ENCODE peak calls at places on chromosomes 5 and 9, in seven cellular contexts. One of them, this sample, is unnamed.

GRCh38 chr9:15846611-15847010 is 293.8 kb downstream of the CCDC171 start:
- DNase-seq in iris pigment epithelial cell: no peak
- DNase-seq in mucosa of descending colon: no peak
- DNase-seq in brain microvascular endothelial cell: no peak
- DNase-seq in ELF-1: no peak
- DNase-seq in GM04504: no peak
- DNase-seq in fibroblast of pulmonary artery: no peak
- DNase-seq in this sample: no peak

GRCh38 chr9:19699757-19700156 is 89.1 kb downstream of the SLC24A2 start:
- DNase-seq in brain microvascular endothelial cell: no peak
- DNase-seq in GM04504: no peak
- DNase-seq in fibroblast of pulmonary artery: no peak
- DNase-seq in mucosa of descending colon: no peak
- DNase-seq in ELF-1: peak
- DNase-seq in iris pigment epithelial cell: no peak
- DNase-seq in this sample: no peak

GRCh38 chr9:92738661-92739081 is 26.0 kb downstream of the BICD2 start:
- DNase-seq in fibroblast of pulmonary artery: no peak
- DNase-seq in brain microvascular endothelial cell: no peak
- DNase-seq in mucosa of descending colon: no peak
- DNase-seq in iris pigment epithelial cell: no peak
- DNase-seq in GM04504: no peak
- DNase-seq in ELF-1: peak
- DNase-seq in this sample: no peak

GRCh38 chr9:92980085-92980745 is 32.9 kb downstream of the FGD3 start:
- DNase-seq in iris pigment epithelial cell: no peak
- DNase-seq in GM04504: no peak
- DNase-seq in mucosa of descending colon: no peak
- DNase-seq in ELF-1: no peak
- DNase-seq in fibroblast of pulmonary artery: no peak
- DNase-seq in brain microvascular endothelial cell: no peak
- DNase-seq in this sample: no peak

GRCh38 chr9:127485995-127486394 is 34.7 kb downstream of the LRSAM1 start:
- DNase-seq in ELF-1: no peak
- DNase-seq in iris pigment epithelial cell: no peak
- DNase-seq in fibroblast of pulmonary artery: no peak
- DNase-seq in mucosa of descending colon: no peak
- DNase-seq in brain microvascular endothelial cell: no peak
- DNase-seq in GM04504: no peak
- DNase-seq in this sample: no peak

GRCh38 chr5:124902097-124902821 is 155.8 kb upstream of the ZNF608 start:
- DNase-seq in GM04504: no peak
- DNase-seq in fibroblast of pulmonary artery: peak
- DNase-seq in ELF-1: peak
- DNase-seq in mucosa of descending colon: no peak
- DNase-seq in iris pigment epithelial cell: peak
- DNase-seq in brain microvascular endothelial cell: peak
- DNase-seq in this sample: no peak

GRCh38 chr5:118440496-118440895 is 547.9 kb downstream of the DTWD2 start:
- DNase-seq in brain microvascular endothelial cell: no peak
- DNase-seq in iris pigment epithelial cell: no peak
- DNase-seq in mucosa of descending colon: no peak
- DNase-seq in fibroblast of pulmonary artery: no peak
- DNase-seq in ELF-1: no peak
- DNase-seq in GM04504: no peak
- DNase-seq in this sample: no peak

GRCh38 chr5:31640024-31640423 is 1.1 kb downstream of the PDZD2 start:
- DNase-seq in ELF-1: peak
- DNase-seq in fibroblast of pulmonary artery: no peak
- DNase-seq in GM04504: no peak
- DNase-seq in mucosa of descending colon: no peak
- DNase-seq in brain microvascular endothelial cell: no peak
- DNase-seq in iris pigment epithelial cell: no peak
- DNase-seq in this sample: no peak

GRCh38 chr5:2724031-2724581 is 27.4 kb downstream of the IRX2 start:
- DNase-seq in ELF-1: no peak
- DNase-seq in mucosa of descending colon: no peak
- DNase-seq in iris pigment epithelial cell: no peak
- DNase-seq in GM04504: no peak
- DNase-seq in fibroblast of pulmonary artery: no peak
- DNase-seq in brain microvascular endothelial cell: no peak
- DNase-seq in this sample: no peak

GRCh38 chr9:70044450-70045307 is 1.0 kb downstream of the MAMDC2 start:
- DNase-seq in ELF-1: peak
- DNase-seq in iris pigment epithelial cell: peak
- DNase-seq in brain microvascular endothelial cell: peak
- DNase-seq in mucosa of descending colon: peak
- DNase-seq in fibroblast of pulmonary artery: peak
- DNase-seq in GM04504: no peak
- DNase-seq in this sample: no peak

GRCh38 chr9:73573235-73573634 is 421.6 kb downstream of the ANXA1 start:
- DNase-seq in iris pigment epithelial cell: no peak
- DNase-seq in ELF-1: no peak
- DNase-seq in brain microvascular endothelial cell: no peak
- DNase-seq in fibroblast of pulmonary artery: no peak
- DNase-seq in mucosa of descending colon: no peak
- DNase-seq in GM04504: no peak
- DNase-seq in this sample: no peak

GRCh38 chr5:58199087-58199486 is 260.8 kb downstream of the PLK2 start:
- DNase-seq in GM04504: no peak
- DNase-seq in ELF-1: no peak
- DNase-seq in fibroblast of pulmonary artery: no peak
- DNase-seq in iris pigment epithelial cell: no peak
- DNase-seq in mucosa of descending colon: no peak
- DNase-seq in brain microvascular endothelial cell: no peak
- DNase-seq in this sample: no peak

GRCh38 chr5:643351-643801 is 31.2 kb downstream of the CEP72 start:
- DNase-seq in mucosa of descending colon: no peak
- DNase-seq in iris pigment epithelial cell: no peak
- DNase-seq in brain microvascular endothelial cell: no peak
- DNase-seq in fibroblast of pulmonary artery: no peak
- DNase-seq in ELF-1: no peak
- DNase-seq in GM04504: no peak
- DNase-seq in this sample: no peak

GRCh38 chr9:34993502-34994428 is 4.2 kb downstream of the DNAJB5 start:
- DNase-seq in fibroblast of pulmonary artery: peak
- DNase-seq in iris pigment epithelial cell: peak
- DNase-seq in ELF-1: peak
- DNase-seq in brain microvascular endothelial cell: no peak
- DNase-seq in mucosa of descending colon: peak
- DNase-seq in GM04504: no peak
- DNase-seq in this sample: no peak

GRCh38 chr5:178392386-178392785 is 159.8 kb upstream of the PHYKPL start:
- DNase-seq in iris pigment epithelial cell: no peak
- DNase-seq in ELF-1: no peak
- DNase-seq in brain microvascular endothelial cell: no peak
- DNase-seq in GM04504: no peak
- DNase-seq in mucosa of descending colon: no peak
- DNase-seq in fibroblast of pulmonary artery: no peak
- DNase-seq in this sample: no peak

GRCh38 chr9:89532478-89532877 is 34.6 kb upstream of the SEMA4D start:
- DNase-seq in GM04504: no peak
- DNase-seq in mucosa of descending colon: no peak
- DNase-seq in iris pigment epithelial cell: no peak
- DNase-seq in fibroblast of pulmonary artery: no peak
- DNase-seq in brain microvascular endothelial cell: no peak
- DNase-seq in ELF-1: no peak
- DNase-seq in this sample: no peak

GRCh38 chr9:89664896-89665329 is 60.1 kb downstream of the GADD45G start:
- DNase-seq in GM04504: no peak
- DNase-seq in mucosa of descending colon: peak
- DNase-seq in fibroblast of pulmonary artery: no peak
- DNase-seq in brain microvascular endothelial cell: no peak
- DNase-seq in ELF-1: peak
- DNase-seq in iris pigment epithelial cell: no peak
- DNase-seq in this sample: no peak

GRCh38 chr5:167940911-167941310 is 350.5 kb upstream of the WWC1 start:
- DNase-seq in iris pigment epithelial cell: no peak
- DNase-seq in GM04504: no peak
- DNase-seq in brain microvascular endothelial cell: no peak
- DNase-seq in mucosa of descending colon: no peak
- DNase-seq in fibroblast of pulmonary artery: no peak
- DNase-seq in ELF-1: no peak
- DNase-seq in this sample: no peak

This sample was measured in AG04450.